ENCODE peak calls at places on chromosomes 16 and 17, in ten cellular contexts. J is psoas muscle, S is cardiac muscle cell, U is H1, V is left ventricle myocardium inferior, H is colonic mucosa, Q is right cardiac atrium, Z is GM23338, C is ascending aorta, L is Peyer's patch. R is an unnamed sample.

GRCh38 chr16:2497641-2498040 is 16.1 kb upstream of the ATP6V0C start:
- DNase-seq in J (no peak), S (no peak), U (no peak), V (no peak), H (no peak), Q (no peak), Z (no peak), C (no peak), L (no peak), R (no peak)

GRCh38 chr17:76461765-76462555 is 5.4 kb upstream of the AANAT start:
- DNase-seq in J (no peak), S (no peak), U (no peak), V (no peak), H (no peak), Q (peak), Z (no peak), C (no peak), L (no peak), R (no peak)

GRCh38 chr16:83005653-83006160 is 378.9 kb downstream of the CDH13 start:
- DNase-seq in J (no peak), S (no peak), U (no peak), V (no peak), H (no peak), Q (no peak), Z (no peak), C (no peak), L (no peak), R (no peak)

GRCh38 chr16:80594756-80595155 is 54.0 kb downstream of the DYNLRB2 start:
- DNase-seq in J (no peak), S (no peak), U (no peak), V (no peak), H (no peak), Q (no peak), Z (no peak), C (no peak), L (no peak), R (no peak)

GRCh38 chr16:31712064-31712540 is 161.5 kb upstream of the ZNF267 start:
- DNase-seq in J (no peak), S (no peak), U (no peak), V (no peak), H (no peak), Q (no peak), Z (no peak), C (no peak), L (peak), R (no peak)

GRCh38 chr16:83606486-83607030 is 201.2 kb upstream of the HSBP1 start:
- DNase-seq in J (no peak), S (no peak), U (no peak), V (no peak), H (peak), Q (no peak), Z (peak), C (no peak), L (no peak), R (peak)

GRCh38 chr17:32517982-32518381 is 31.2 kb downstream of the CDK5R1 start:
- DNase-seq in J (no peak), S (no peak), U (no peak), V (no peak), H (no peak), Q (no peak), Z (no peak), C (no peak), L (no peak), R (no peak)

GRCh38 chr16:28503470-28504259 is 3.0 kb downstream of the IL27 start:
- DNase-seq in J (no peak), S (no peak), U (no peak), V (no peak), H (no peak), Q (no peak), Z (no peak), C (no peak), L (no peak), R (no peak)

GRCh38 chr16:12613131-12613991 is 190.3 kb downstream of the CPPED1 start:
- DNase-seq in J (no peak), S (no peak), U (peak), V (no peak), H (peak), Q (no peak), Z (peak), C (no peak), L (peak), R (no peak)

GRCh38 chr17:80111702-80112470 is 10.5 kb downstream of the GAA start:
- DNase-seq in J (peak), S (no peak), U (no peak), V (no peak), H (no peak), Q (no peak), Z (peak), C (no peak), L (peak), R (peak)

GRCh38 chr16:16127469-16128116 is 95.7 kb downstream of the ABCC6 start:
- DNase-seq in J (peak), S (peak), U (peak), V (peak), H (peak), Q (peak), Z (peak), C (no peak), L (peak), R (peak)

GRCh38 chr17:79624658-79625478 is 14.0 kb upstream of the RBFOX3 start:
- DNase-seq in J (peak), S (no peak), U (no peak), V (peak), H (no peak), Q (no peak), Z (no peak), C (no peak), L (peak), R (no peak)

GRCh38 chr17:1313270-1314005 is 34.0 kb downstream of the TRARG1 start:
- DNase-seq in J (no peak), S (no peak), U (no peak), V (no peak), H (no peak), Q (peak), Z (no peak), C (no peak), L (no peak), R (no peak)

GRCh38 chr17:72462814-72463213 is 342.0 kb downstream of the SOX9 start:
- DNase-seq in J (no peak), S (no peak), U (no peak), V (no peak), H (no peak), Q (no peak), Z (no peak), C (no peak), L (no peak), R (no peak)
- H3K27ac ChIP-seq in J (no peak), S (no peak), U (no peak), V (no peak), H (no peak), Q (no peak), Z (no peak), C (no peak), L (no peak), R (no peak)

GRCh38 chr17:4505187-4505586 is 6.5 kb downstream of the SPNS2 start:
- DNase-seq in J (no peak), S (no peak), U (no peak), V (no peak), H (no peak), Q (peak), Z (no peak), C (no peak), L (no peak), R (no peak)

GRCh38 chr17:4506180-4506814 is 7.6 kb downstream of the SPNS2 start:
- DNase-seq in J (no peak), S (no peak), U (no peak), V (no peak), H (no peak), Q (peak), Z (no peak), C (no peak), L (no peak), R (no peak)

GRCh38 chr17:4508207-4508606 is 9.5 kb downstream of the SPNS2 start:
- DNase-seq in J (no peak), S (no peak), U (no peak), V (no peak), H (no peak), Q (peak), Z (no peak), C (no peak), L (no peak), R (no peak)

GRCh38 chr17:4507361-4508111 is 8.9 kb downstream of the SPNS2 start:
- DNase-seq in J (no peak), S (no peak), U (no peak), V (no peak), H (no peak), Q (peak), Z (no peak), C (no peak), L (no peak), R (no peak)

GRCh38 chr17:4506892-4507291 is 8.2 kb downstream of the SPNS2 start:
- DNase-seq in J (no peak), S (no peak), U (no peak), V (peak), H (no peak), Q (peak), Z (no peak), C (no peak), L (no peak), R (no peak)
- H3K27ac ChIP-seq in J (no peak), S (no peak), U (no peak), V (peak), H (no peak), Q (no peak), Z (no peak), C (peak), L (no peak), R (no peak)

GRCh38 chr17:29615492-29616299 is 7.0 kb downstream of the CORO6 start:
- DNase-seq in J (peak), S (peak), U (no peak), V (peak), H (peak), Q (peak), Z (peak), C (peak), L (peak), R (peak)
- H3K27ac ChIP-seq in J (peak), S (no peak), U (no peak), V (peak), H (no peak), Q (no peak), Z (no peak), C (no peak), L (peak), R (no peak)

DNA sequence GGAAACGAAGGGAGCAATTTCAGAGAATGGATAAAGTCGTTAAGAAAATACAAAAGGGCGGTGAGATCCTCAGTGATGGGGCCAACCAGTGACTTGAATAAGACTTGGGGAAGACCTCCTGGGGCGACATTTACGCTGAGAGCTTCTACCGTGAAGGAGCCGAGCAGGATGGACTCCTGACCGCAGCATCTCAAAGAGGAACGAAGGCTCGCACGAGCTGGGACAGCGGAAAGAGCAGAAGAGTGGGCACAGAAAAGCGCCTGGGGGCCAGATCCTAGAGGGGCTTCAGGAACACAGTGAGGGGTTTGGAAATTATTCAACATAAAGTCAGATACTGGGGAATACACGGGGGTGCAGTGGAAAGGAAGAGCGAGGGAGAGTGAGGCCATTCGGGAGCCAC is 17.5 kb downstream of the ZNF750 start:
- DNase-seq in J (no peak), S (no peak), U (no peak), V (peak), H (no peak), Q (no peak), Z (peak), C (no peak), L (no peak), R (no peak)
- H3K27ac ChIP-seq in J (no peak), S (no peak), U (no peak), V (no peak), H (no peak), Q (no peak), Z (peak), C (no peak), L (no peak), R (no peak)

GRCh38 chr17:17089796-17090641 is 47.8 kb downstream of the MPRIP start:
- DNase-seq in J (no peak), S (no peak), U (no peak), V (no peak), H (no peak), Q (no peak), Z (no peak), C (no peak), L (peak), R (no peak)
- H3K27ac ChIP-seq in J (no peak), S (no peak), U (no peak), V (no peak), H (no peak), Q (no peak), Z (no peak), C (no peak), L (peak), R (no peak)

GRCh38 chr17:46917516-46917915 is 5.4 kb upstream of the GOSR2 start:
- DNase-seq in J (no peak), S (no peak), U (no peak), V (no peak), H (no peak), Q (no peak), Z (peak), C (no peak), L (no peak), R (no peak)

GRCh38 chr17:46925185-46925858 is 2.4 kb downstream of the GOSR2 start:
- DNase-seq in J (no peak), S (no peak), U (no peak), V (no peak), H (no peak), Q (no peak), Z (no peak), C (no peak), L (peak), R (no peak)

GRCh38 chr17:46917041-46917440 is 5.9 kb upstream of the GOSR2 start:
- DNase-seq in J (no peak), S (no peak), U (no peak), V (no peak), H (no peak), Q (no peak), Z (no peak), C (no peak), L (no peak), R (no peak)

GRCh38 chr17:46922804-46923635 is at the start of gene GOSR2:
- DNase-seq in J (peak), S (peak), U (peak), V (peak), H (peak), Q (peak), Z (peak), C (peak), L (peak), R (peak)

DNA sequence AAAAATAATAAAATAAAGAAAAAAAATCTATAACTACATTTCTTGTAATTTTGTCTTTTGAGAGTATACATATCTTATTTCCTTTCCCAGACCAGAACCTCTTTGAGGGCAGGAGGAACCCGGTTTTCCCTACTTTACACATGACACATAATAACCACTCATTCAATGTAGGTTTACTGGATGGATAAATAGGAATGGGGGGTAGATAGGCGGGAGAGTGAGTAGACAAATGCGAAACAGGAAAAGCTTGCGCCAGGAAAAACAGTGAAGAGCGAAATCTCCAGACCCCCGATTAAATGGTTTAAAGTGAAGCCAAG is 515 bp upstream of the GOSR2 start:
- DNase-seq in J (no peak), S (no peak), U (no peak), V (no peak), H (no peak), Q (no peak), Z (no peak), C (no peak), L (no peak), R (no peak)
- H3K27ac ChIP-seq in J (peak), S (peak), U (peak), V (peak), H (peak), Q (peak), Z (peak), C (peak), L (peak), R (peak)

DNA sequence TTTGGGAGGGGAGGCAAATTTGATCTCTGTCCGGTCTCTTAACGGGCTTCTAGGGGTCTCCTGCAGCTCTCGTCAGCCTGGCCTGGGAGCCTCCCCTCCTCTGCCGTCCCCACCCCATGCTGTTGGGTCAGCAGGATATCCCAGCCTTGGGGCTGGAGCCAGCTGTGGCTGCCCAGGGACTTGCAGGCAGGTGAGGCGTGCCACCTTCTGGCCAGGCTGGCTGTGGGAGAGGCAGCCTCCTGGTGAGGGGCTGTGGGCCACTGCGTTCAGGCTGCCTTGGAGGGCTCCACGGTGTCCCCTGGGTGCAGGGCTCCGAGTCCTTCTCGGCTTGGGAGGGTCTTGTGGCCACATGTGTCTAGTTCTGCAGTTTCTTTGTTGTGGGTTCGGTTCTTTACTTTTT is 34.6 kb downstream of the TBCD start:
- DNase-seq in J (no peak), S (no peak), U (no peak), V (no peak), H (no peak), Q (peak), Z (no peak), C (no peak), L (no peak), R (peak)
- H3K27ac ChIP-seq in J (peak), S (no peak), U (no peak), V (no peak), H (no peak), Q (no peak), Z (peak), C (no peak), L (no peak), R (peak)

DNA sequence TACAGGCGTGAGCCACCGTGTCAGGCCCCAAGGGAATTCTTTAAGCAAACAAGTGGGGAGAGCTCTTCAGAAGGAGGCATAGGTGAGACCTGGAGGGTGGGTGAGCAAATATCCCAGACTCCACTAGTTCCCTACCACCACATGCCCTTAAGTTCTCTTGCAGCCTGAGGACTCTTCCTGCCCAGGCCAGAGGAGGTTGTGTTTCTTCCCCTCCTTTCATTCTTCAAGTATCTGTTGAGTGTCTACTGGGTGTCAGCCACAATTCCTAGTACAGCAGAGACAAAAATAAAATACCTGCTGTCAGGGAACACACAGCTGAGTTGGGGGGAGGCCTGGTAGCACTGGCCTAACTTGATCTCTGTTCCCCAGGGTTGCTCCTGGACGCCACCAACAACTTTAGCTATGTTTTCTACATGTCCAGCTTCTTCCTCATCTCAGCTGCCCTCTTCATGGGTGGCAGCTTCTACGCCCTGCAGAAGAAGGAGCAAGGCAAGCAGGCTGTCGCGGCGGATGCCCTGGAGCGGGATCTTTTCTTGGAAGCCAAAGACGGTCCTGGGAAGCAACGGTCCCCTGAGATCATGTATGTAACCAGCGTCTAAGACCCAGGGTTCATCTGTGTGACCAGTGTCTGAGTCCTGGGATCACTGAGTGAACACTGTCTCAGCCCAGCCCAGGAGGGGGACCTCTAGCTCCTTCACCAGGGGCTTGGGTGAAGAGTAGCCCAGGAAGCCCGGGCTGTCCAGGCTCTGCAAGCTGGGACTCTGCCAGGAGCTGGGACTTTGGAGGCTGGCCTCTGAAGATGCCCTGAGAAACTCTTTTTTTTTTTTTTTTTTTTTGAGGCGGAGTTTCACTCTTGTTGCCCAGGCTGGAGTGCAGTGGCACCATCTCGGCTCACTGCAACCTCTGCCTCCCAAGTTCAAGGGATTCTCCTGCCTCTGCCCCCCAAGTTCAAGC is 5.9 kb upstream of the ARMC7 start:
- DNase-seq in J (no peak), S (no peak), U (no peak), V (no peak), H (no peak), Q (peak), Z (no peak), C (no peak), L (no peak), R (no peak)
- H3K27ac ChIP-seq in J (no peak), S (peak), U (no peak), V (peak), H (no peak), Q (peak), Z (peak), C (no peak), L (no peak), R (no peak)

R was measured in OCI-LY7.